ENCODE peak calls at places on chromosomes 12 and 14, in seven cellular contexts. S, E, M, W, H, F and Z are unnamed samples.

GRCh38 chr12:108888031-108888430 is 8.1 kb downstream of the DAO start:
- DNase-seq in W (no peak), M (no peak), H (no peak), S (no peak), E (no peak), F (no peak), Z (no peak)

GRCh38 chr12:85835810-85836715 is at the start of gene RASSF9:
- DNase-seq in E (no peak), W (peak; percentile 58), F (no peak), M (peak; percentile 72), S (peak; percentile 30), H (peak; percentile 84), Z (peak; percentile 81)

GRCh38 chr14:96091941-96092411 is 52.8 kb downstream of the C14orf132 start:
- DNase-seq in M (no peak), H (no peak), W (no peak), F (no peak), S (peak; percentile 69), E (no peak), Z (no peak)

GRCh38 chr12:62632521-62632920 is 165.9 kb downstream of the MON2 start:
- DNase-seq in E (peak; percentile 23), F (no peak), H (peak; percentile 61), W (peak; percentile 61), M (peak; percentile 88), S (peak; percentile 39), Z (peak; percentile 83)

GRCh38 chr14:67729072-67729561 is 27.4 kb downstream of the RDH12 start:
- DNase-seq in S (no peak), F (no peak), W (no peak), H (no peak), E (no peak), M (peak; percentile 86), Z (no peak)

GRCh38 chr14:62079035-62079434 is 316.8 kb downstream of the SNAPC1 start:
- DNase-seq in F (no peak), S (no peak), H (no peak), W (no peak), M (no peak), E (no peak), Z (no peak)

GRCh38 chr14:54606178-54606577 is 39.2 kb downstream of the SAMD4A start:
- DNase-seq in H (no peak), W (peak; percentile 79), F (no peak), S (peak; percentile 78), E (no peak), M (peak; percentile 78), Z (peak; percentile 13)

GRCh38 chr14:99481745-99482099 is 513 bp downstream of the CCNK start:
- DNase-seq in M (no peak), W (no peak), F (no peak), H (no peak), E (no peak), S (peak; percentile 41), Z (peak; percentile 3)

GRCh38 chr14:56552615-56553014 is 27.0 kb upstream of the TMEM260 start:
- DNase-seq in M (peak; percentile 82), S (no peak), H (no peak), F (no peak), W (no peak), E (no peak), Z (no peak)

GRCh38 chr12:108369736-108370396 is 30.8 kb upstream of the CMKLR1 start:
- DNase-seq in E (no peak), M (peak; percentile 48), H (no peak), F (no peak), W (no peak), S (no peak), Z (no peak)

GRCh38 chr12:104610513-104611235 is 153.9 kb downstream of the CHST11 start:
- DNase-seq in F (no peak), W (no peak), M (no peak), H (no peak), S (no peak), E (no peak), Z (no peak)

GRCh38 chr12:79420146-79420618 is 270.6 kb downstream of the PAWR start:
- DNase-seq in F (no peak), W (no peak), H (no peak), M (peak; percentile 66), E (no peak), S (peak; percentile 94), Z (peak; percentile 30)

GRCh38 chr14:38078393-38078792 is 129.3 kb upstream of the SSTR1 start:
- DNase-seq in W (no peak), F (no peak), H (no peak), S (no peak), E (no peak), M (no peak), Z (no peak)